ENCODE peak calls at places on chromosomes 3 and 15, in four cellular contexts. One of them, this sample, is unnamed.

GRCh38 chr3:77039606-77040553 is at the start of gene ROBO2:
- DNase-seq in psoas muscle: peak
- DNase-seq in cardiac muscle cell: peak
- DNase-seq in fibroblast of lung: peak
- DNase-seq in this sample: no peak

GRCh38 chr3:35944915-35945710 is 305.8 kb downstream of the ARPP21 start:
- DNase-seq in fibroblast of lung: peak
- DNase-seq in cardiac muscle cell: no peak
- DNase-seq in psoas muscle: no peak
- DNase-seq in this sample: no peak

GRCh38 chr3:132984181-132984580 is 54.0 kb upstream of the TMEM108 start:
- DNase-seq in psoas muscle: no peak
- DNase-seq in fibroblast of lung: no peak
- DNase-seq in cardiac muscle cell: peak
- DNase-seq in this sample: no peak

GRCh38 chr15:64004582-64004981 is 41.7 kb downstream of the DAPK2 start:
- DNase-seq in psoas muscle: peak
- DNase-seq in fibroblast of lung: peak
- DNase-seq in cardiac muscle cell: no peak
- DNase-seq in this sample: peak

GRCh38 chr15:98513428-98513991 is 134.8 kb upstream of the IGF1R start:
- DNase-seq in psoas muscle: no peak
- DNase-seq in cardiac muscle cell: no peak
- DNase-seq in fibroblast of lung: no peak
- DNase-seq in this sample: no peak

GRCh38 chr3:31043184-31043819 is 148.8 kb upstream of the GADL1 start:
- DNase-seq in fibroblast of lung: no peak
- DNase-seq in cardiac muscle cell: peak
- DNase-seq in psoas muscle: no peak
- DNase-seq in this sample: no peak

GRCh38 chr3:183202004-183202722 is 39.6 kb upstream of the LAMP3 start:
- DNase-seq in psoas muscle: no peak
- DNase-seq in cardiac muscle cell: no peak
- DNase-seq in fibroblast of lung: no peak
- DNase-seq in this sample: no peak

GRCh38 chr3:244041-244440 is 47.5 kb downstream of the CHL1 start:
- DNase-seq in psoas muscle: no peak
- DNase-seq in cardiac muscle cell: no peak
- DNase-seq in fibroblast of lung: peak
- DNase-seq in this sample: no peak

GRCh38 chr3:54535619-54536018 is 392.2 kb downstream of the LRTM1 start:
- DNase-seq in cardiac muscle cell: no peak
- DNase-seq in psoas muscle: no peak
- DNase-seq in fibroblast of lung: no peak
- DNase-seq in this sample: no peak

GRCh38 chr3:62109534-62109933 is 263.8 kb downstream of the FEZF2 start:
- DNase-seq in psoas muscle: peak
- DNase-seq in cardiac muscle cell: peak
- DNase-seq in fibroblast of lung: peak
- DNase-seq in this sample: peak

GRCh38 chr3:142165194-142165593 is 15.8 kb upstream of the TFDP2 start:
- DNase-seq in fibroblast of lung: peak
- DNase-seq in psoas muscle: no peak
- DNase-seq in cardiac muscle cell: no peak
- DNase-seq in this sample: no peak

GRCh38 chr3:112531358-112531781 is 30.4 kb downstream of the ATG3 start:
- DNase-seq in psoas muscle: no peak
- DNase-seq in cardiac muscle cell: peak
- DNase-seq in fibroblast of lung: peak
- DNase-seq in this sample: no peak

GRCh38 chr3:41519746-41520145 is 320.4 kb downstream of the CTNNB1 start:
- DNase-seq in cardiac muscle cell: peak
- DNase-seq in psoas muscle: no peak
- DNase-seq in fibroblast of lung: no peak
- DNase-seq in this sample: no peak

GRCh38 chr3:110575702-110576101 is 495.9 kb upstream of the NECTIN3 start:
- DNase-seq in fibroblast of lung: no peak
- DNase-seq in cardiac muscle cell: no peak
- DNase-seq in psoas muscle: no peak
- DNase-seq in this sample: no peak

GRCh38 chr3:110579841-110580550 is 491.6 kb upstream of the NECTIN3 start:
- DNase-seq in cardiac muscle cell: peak
- DNase-seq in psoas muscle: no peak
- DNase-seq in fibroblast of lung: peak
- DNase-seq in this sample: no peak

GRCh38 chr3:110577856-110578255 is 493.8 kb upstream of the NECTIN3 start:
- DNase-seq in cardiac muscle cell: no peak
- DNase-seq in psoas muscle: no peak
- DNase-seq in fibroblast of lung: peak
- DNase-seq in this sample: no peak

DNA sequence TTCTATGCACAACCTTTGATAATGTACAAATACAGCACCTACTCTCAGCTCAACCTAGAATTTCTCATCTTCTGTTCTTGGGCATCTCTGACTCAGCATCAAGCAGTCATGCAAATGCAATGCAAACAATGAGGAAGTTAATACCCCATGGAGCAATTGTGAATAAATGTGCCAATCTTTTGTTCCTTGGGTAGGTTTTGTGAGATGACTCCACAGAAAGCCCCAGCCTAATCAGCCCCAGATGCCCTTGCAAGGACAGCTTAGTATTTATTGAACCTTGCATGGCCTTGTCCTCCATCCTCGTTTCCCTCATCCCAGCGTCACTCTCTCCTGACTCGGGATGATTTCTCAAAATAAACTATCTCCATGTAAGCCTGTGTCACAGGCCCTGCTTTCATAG is 494.7 kb upstream of the NECTIN3 start:
- DNase-seq in psoas muscle: no peak
- DNase-seq in fibroblast of lung: peak
- DNase-seq in cardiac muscle cell: peak
- DNase-seq in this sample: peak
- TF ChIP-seq CTCF in psoas muscle: no peak
- TF ChIP-seq CTCF in fibroblast of lung: no peak
- TF ChIP-seq CTCF in cardiac muscle cell: no peak
- TF ChIP-seq CTCF in this sample: no peak

GRCh38 chr3:97928986-97929385 is 43.2 kb downstream of the RIOX2 start:
- DNase-seq in cardiac muscle cell: no peak
- DNase-seq in fibroblast of lung: no peak
- DNase-seq in psoas muscle: no peak
- DNase-seq in this sample: no peak
- H3K4me3 ChIP-seq in cardiac muscle cell: no peak
- H3K4me3 ChIP-seq in fibroblast of lung: no peak
- H3K4me3 ChIP-seq in psoas muscle: no peak
- H3K4me3 ChIP-seq in this sample: no peak

DNA sequence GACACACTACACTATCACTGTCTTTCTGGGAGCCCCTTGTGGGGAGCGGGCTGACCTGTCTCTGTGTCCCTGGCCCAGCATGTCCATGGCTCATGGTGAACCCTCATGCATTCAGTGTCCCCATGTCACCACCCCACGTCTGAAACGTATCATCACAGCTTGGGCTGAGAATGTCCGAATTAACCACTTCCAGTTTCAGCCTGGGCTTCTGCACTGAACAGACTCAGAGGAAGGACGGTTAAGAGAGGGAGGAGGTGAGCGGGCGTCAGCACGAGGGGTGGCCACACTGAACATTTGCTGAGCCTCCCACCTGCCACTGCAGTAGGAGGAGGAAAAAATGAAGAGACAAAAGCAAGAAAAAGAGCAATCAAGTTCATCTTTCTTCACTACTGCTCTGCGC is 30.5 kb downstream of the ATP2B2 start:
- DNase-seq in fibroblast of lung: no peak
- DNase-seq in cardiac muscle cell: no peak
- DNase-seq in psoas muscle: no peak
- DNase-seq in this sample: no peak
- TF ChIP-seq CTCF in fibroblast of lung: no peak
- TF ChIP-seq CTCF in cardiac muscle cell: no peak
- TF ChIP-seq CTCF in psoas muscle: no peak
- TF ChIP-seq CTCF in this sample: no peak

DNA sequence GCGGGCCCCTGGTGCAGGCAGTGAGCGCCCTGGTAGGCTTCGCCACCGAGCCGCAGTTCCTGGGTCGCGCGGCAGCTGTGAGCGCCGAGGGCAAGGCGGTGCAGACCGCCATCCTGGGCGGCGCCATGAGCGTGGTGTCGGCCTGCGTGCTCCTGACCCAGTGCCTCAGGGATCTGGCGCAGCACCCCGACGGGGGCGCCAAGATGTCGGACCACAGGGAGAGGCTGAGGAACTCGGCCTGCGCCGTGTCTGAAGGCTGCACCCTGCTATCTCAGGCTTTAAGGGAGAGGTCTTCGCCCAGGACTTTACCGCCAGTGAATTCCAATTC is 2.3 kb downstream of the TLNRD1 start:
- DNase-seq in psoas muscle: peak
- DNase-seq in cardiac muscle cell: no peak
- DNase-seq in fibroblast of lung: no peak
- DNase-seq in this sample: no peak
- H3K4me3 ChIP-seq in psoas muscle: peak
- H3K4me3 ChIP-seq in cardiac muscle cell: no peak
- H3K4me3 ChIP-seq in fibroblast of lung: peak
- H3K4me3 ChIP-seq in this sample: peak

GRCh38 chr15:85690546-85691226 is 104.0 kb downstream of the KLHL25 start:
- DNase-seq in fibroblast of lung: no peak
- DNase-seq in cardiac muscle cell: no peak
- DNase-seq in psoas muscle: no peak
- DNase-seq in this sample: no peak

GRCh38 chr15:85687329-85687728 is 107.4 kb downstream of the KLHL25 start:
- DNase-seq in cardiac muscle cell: no peak
- DNase-seq in psoas muscle: no peak
- DNase-seq in fibroblast of lung: no peak
- DNase-seq in this sample: no peak

GRCh38 chr15:85691350-85692240 is 103.1 kb downstream of the KLHL25 start:
- DNase-seq in cardiac muscle cell: no peak
- DNase-seq in psoas muscle: no peak
- DNase-seq in fibroblast of lung: no peak
- DNase-seq in this sample: no peak

GRCh38 chr15:85688703-85689102 is 106.0 kb downstream of the KLHL25 start:
- DNase-seq in psoas muscle: no peak
- DNase-seq in fibroblast of lung: no peak
- DNase-seq in cardiac muscle cell: no peak
- DNase-seq in this sample: no peak

GRCh38 chr15:85689729-85690128 is 105.0 kb downstream of the KLHL25 start:
- DNase-seq in cardiac muscle cell: peak
- DNase-seq in fibroblast of lung: peak
- DNase-seq in psoas muscle: no peak
- DNase-seq in this sample: peak
- TF ChIP-seq CTCF in cardiac muscle cell: no peak
- TF ChIP-seq CTCF in fibroblast of lung: no peak
- TF ChIP-seq CTCF in psoas muscle: no peak
- TF ChIP-seq CTCF in this sample: no peak

GRCh38 chr15:78110096-78110495 is 17.7 kb downstream of the SH2D7 start:
- DNase-seq in fibroblast of lung: no peak
- DNase-seq in psoas muscle: no peak
- DNase-seq in cardiac muscle cell: no peak
- DNase-seq in this sample: no peak
- H3K4me3 ChIP-seq in fibroblast of lung: no peak
- H3K4me3 ChIP-seq in psoas muscle: no peak
- H3K4me3 ChIP-seq in cardiac muscle cell: no peak
- H3K4me3 ChIP-seq in this sample: no peak

GRCh38 chr3:156860873-156861272 is 34.7 kb downstream of the LEKR1 start:
- DNase-seq in fibroblast of lung: no peak
- DNase-seq in psoas muscle: no peak
- DNase-seq in cardiac muscle cell: no peak
- DNase-seq in this sample: no peak
- TF ChIP-seq CTCF in fibroblast of lung: no peak
- TF ChIP-seq CTCF in psoas muscle: no peak
- TF ChIP-seq CTCF in cardiac muscle cell: no peak
- TF ChIP-seq CTCF in this sample: no peak

GRCh38 chr3:64340636-64341240 is 115.5 kb upstream of the PRICKLE2 start:
- DNase-seq in psoas muscle: no peak
- DNase-seq in cardiac muscle cell: peak
- DNase-seq in fibroblast of lung: peak
- DNase-seq in this sample: no peak
- H3K4me3 ChIP-seq in psoas muscle: no peak
- H3K4me3 ChIP-seq in cardiac muscle cell: no peak
- H3K4me3 ChIP-seq in fibroblast of lung: no peak
- H3K4me3 ChIP-seq in this sample: no peak

DNA sequence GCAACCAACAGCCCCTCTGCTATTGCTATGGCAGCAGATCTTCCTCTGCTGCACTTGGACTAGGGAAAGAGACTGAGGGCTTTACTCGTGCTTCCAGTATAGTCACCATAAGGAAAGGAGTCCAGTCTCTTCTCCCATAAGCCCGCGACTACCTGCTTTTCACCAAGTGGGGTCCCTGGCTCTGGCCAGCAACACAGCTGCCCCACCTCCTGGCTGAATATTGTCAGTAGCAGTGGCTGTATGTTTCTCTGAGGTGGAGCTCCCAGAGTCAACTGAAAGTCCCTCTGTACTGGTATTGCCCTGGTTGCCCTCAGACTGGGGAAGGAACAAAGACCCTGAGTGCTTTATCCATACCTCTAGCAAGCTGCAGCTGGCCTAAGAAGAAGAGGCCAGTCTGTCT is 719.6 kb downstream of the SQOR start:
- DNase-seq in fibroblast of lung: no peak
- DNase-seq in cardiac muscle cell: no peak
- DNase-seq in psoas muscle: no peak
- DNase-seq in this sample: no peak
- TF ChIP-seq CTCF in fibroblast of lung: no peak
- TF ChIP-seq CTCF in cardiac muscle cell: no peak
- TF ChIP-seq CTCF in psoas muscle: no peak
- TF ChIP-seq CTCF in this sample: no peak

GRCh38 chr3:107208100-107208499 is 169.1 kb upstream of the CCDC54 start:
- DNase-seq in psoas muscle: no peak
- DNase-seq in cardiac muscle cell: peak
- DNase-seq in fibroblast of lung: peak
- DNase-seq in this sample: peak

GRCh38 chr3:107206141-107206540 is 171.1 kb upstream of the CCDC54 start:
- DNase-seq in psoas muscle: no peak
- DNase-seq in cardiac muscle cell: peak
- DNase-seq in fibroblast of lung: peak
- DNase-seq in this sample: peak

GRCh38 chr3:107209302-107210060 is 167.8 kb upstream of the CCDC54 start:
- DNase-seq in psoas muscle: no peak
- DNase-seq in fibroblast of lung: no peak
- DNase-seq in cardiac muscle cell: no peak
- DNase-seq in this sample: no peak

GRCh38 chr3:107206945-107207344 is 170.3 kb upstream of the CCDC54 start:
- DNase-seq in psoas muscle: no peak
- DNase-seq in fibroblast of lung: no peak
- DNase-seq in cardiac muscle cell: no peak
- DNase-seq in this sample: no peak

GRCh38 chr3:107208796-107209195 is 168.4 kb upstream of the CCDC54 start:
- DNase-seq in cardiac muscle cell: no peak
- DNase-seq in fibroblast of lung: no peak
- DNase-seq in psoas muscle: no peak
- DNase-seq in this sample: no peak
- H3K4me3 ChIP-seq in cardiac muscle cell: no peak
- H3K4me3 ChIP-seq in fibroblast of lung: no peak
- H3K4me3 ChIP-seq in psoas muscle: peak
- H3K4me3 ChIP-seq in this sample: no peak